ENCODE peak calls at places on chromosomes 7 and 10, in seven cellular contexts. I, G, Y, J, P, W and E are unnamed samples.

GRCh38 chr7:107277331-107277730 is 108.5 kb downstream of the HBP1 start:
- DNase-seq in I (no peak), P (no peak), J (peak), G (no peak), Y (no peak), W (no peak), E (no peak)

GRCh38 chr7:1169409-1170368 is 9.7 kb upstream of the ZFAND2A start:
- DNase-seq in Y (peak), G (peak), J (peak), W (no peak), P (no peak), I (peak), E (peak)

GRCh38 chr7:95723583-95724180 is 48.7 kb upstream of the DYNC1I1 start:
- DNase-seq in W (peak), J (peak), I (no peak), G (peak), P (peak), Y (peak), E (peak)

GRCh38 chr7:95686109-95686508 is 86.2 kb upstream of the DYNC1I1 start:
- DNase-seq in G (peak), J (peak), I (no peak), Y (peak), P (peak), W (peak), E (peak)

GRCh38 chr10:82091413-82091812 is 216.4 kb downstream of the NRG3 start:
- DNase-seq in G (no peak), P (no peak), J (no peak), I (no peak), W (no peak), Y (no peak), E (no peak)

GRCh38 chr10:126227762-126228134 is 160.5 kb downstream of the ADAM12 start:
- DNase-seq in I (no peak), G (no peak), P (no peak), Y (no peak), W (no peak), J (no peak), E (peak)

GRCh38 chr10:63114031-63114814 is 18.9 kb upstream of the NRBF2 start:
- DNase-seq in Y (peak), G (no peak), I (no peak), W (no peak), J (peak), P (no peak), E (peak)

GRCh38 chr7:106593028-106593417 is 67.9 kb downstream of the CCDC71L start:
- DNase-seq in G (no peak), J (no peak), W (no peak), Y (no peak), I (no peak), P (no peak), E (no peak)

GRCh38 chr7:2008101-2008935 is 224.4 kb downstream of the MAD1L1 start:
- DNase-seq in J (no peak), W (no peak), G (no peak), Y (no peak), I (no peak), P (no peak), E (no peak)

GRCh38 chr7:7127773-7128172 is 54.6 kb upstream of the C1GALT1 start:
- DNase-seq in P (no peak), G (no peak), Y (no peak), W (no peak), J (no peak), I (no peak), E (no peak)

GRCh38 chr10:122190553-122190952 is 80.5 kb upstream of the BTBD16 start:
- DNase-seq in P (no peak), G (no peak), I (no peak), W (no peak), J (no peak), Y (no peak), E (no peak)

GRCh38 chr10:102227050-102227449 is 951 bp downstream of the ELOVL3 start:
- DNase-seq in I (no peak), W (no peak), G (no peak), P (no peak), J (peak), Y (no peak), E (no peak)

GRCh38 chr7:55303220-55303619 is 61.9 kb upstream of the LANCL2 start:
- DNase-seq in P (no peak), G (no peak), J (no peak), Y (no peak), I (no peak), W (no peak), E (no peak)

GRCh38 chr10:64682043-64682442 is 1160.8 kb downstream of the REEP3 start:
- DNase-seq in J (peak), P (no peak), I (no peak), Y (no peak), W (no peak), G (no peak), E (peak)

GRCh38 chr10:132209978-132210530 is 23.3 kb downstream of the DPYSL4 start:
- DNase-seq in J (no peak), Y (no peak), I (no peak), W (no peak), G (no peak), P (no peak), E (no peak)

GRCh38 chr7:155897758-155898386 is 85.6 kb upstream of the SHH start:
- DNase-seq in J (no peak), I (no peak), P (no peak), W (no peak), G (no peak), Y (peak), E (no peak)

GRCh38 chr7:55021951-55022617 is 3.3 kb downstream of the EGFR start:
- DNase-seq in G (no peak), I (no peak), Y (no peak), J (peak), P (no peak), W (no peak), E (peak)

GRCh38 chr10:63657812-63658211 is 136.6 kb downstream of the REEP3 start:
- DNase-seq in G (no peak), P (no peak), I (no peak), J (no peak), Y (no peak), W (no peak), E (no peak)

GRCh38 chr10:33661580-33662269 is 327.3 kb upstream of the NRP1 start:
- DNase-seq in J (peak), I (no peak), G (peak), Y (peak), W (no peak), P (no peak), E (peak)

GRCh38 chr10:3852147-3852904 is 67.3 kb upstream of the KLF6 start:
- DNase-seq in Y (peak), J (peak), G (no peak), W (no peak), P (peak), I (no peak), E (peak)

GRCh38 chr7:156640949-156641485 is 443 bp downstream of the RNF32 start:
- DNase-seq in P (no peak), Y (peak), W (peak), G (no peak), J (peak), I (peak), E (peak)

GRCh38 chr10:5584895-5585516 is 60.2 kb downstream of the CALML3 start:
- DNase-seq in Y (no peak), J (peak), I (no peak), G (no peak), P (no peak), W (peak), E (peak)

GRCh38 chr10:24446739-24447138 is 237.8 kb downstream of the KIAA1217 start:
- DNase-seq in J (peak), I (no peak), Y (no peak), G (no peak), P (no peak), W (no peak), E (peak)

GRCh38 chr10:38174341-38174740 is 80.2 kb downstream of the ZNF37A start:
- DNase-seq in G (no peak), I (no peak), W (no peak), J (no peak), P (no peak), Y (no peak), E (no peak)

GRCh38 chr7:3149961-3150516 is 106.4 kb upstream of the CARD11 start:
- DNase-seq in P (no peak), Y (no peak), I (no peak), J (no peak), G (no peak), W (no peak), E (no peak)

GRCh38 chr7:30596043-30596641 is 1.5 kb downstream of the GARS1 start:
- DNase-seq in P (no peak), I (no peak), J (peak), G (no peak), W (no peak), Y (peak), E (peak)

GRCh38 chr10:2935647-2936386 is 131.5 kb upstream of the PFKP start:
- DNase-seq in I (no peak), J (no peak), W (no peak), G (no peak), P (no peak), Y (no peak), E (no peak)

GRCh38 chr7:126658684-126659083 is 594.1 kb downstream of the GRM8 start:
- DNase-seq in Y (no peak), W (no peak), I (no peak), G (no peak), J (no peak), P (no peak), E (no peak)

GRCh38 chr7:105759670-105760548 is 116.5 kb downstream of the ATXN7L1 start:
- DNase-seq in J (peak), G (peak), Y (peak), I (no peak), W (peak), P (no peak), E (peak)

GRCh38 chr10:48437546-48437945 is 131.1 kb downstream of the MAPK8 start:
- DNase-seq in J (no peak), W (no peak), P (no peak), Y (no peak), I (no peak), G (no peak), E (no peak)

GRCh38 chr10:131320860-131321604 is 9.5 kb upstream of the TCERG1L start:
- DNase-seq in I (no peak), G (no peak), Y (no peak), W (no peak), P (no peak), J (no peak), E (no peak)

GRCh38 chr7:11427686-11428273 is 404.2 kb downstream of the THSD7A start:
- DNase-seq in W (peak), G (no peak), Y (no peak), I (no peak), J (peak), P (peak), E (peak)

GRCh38 chr7:3154881-3155494 is 111.3 kb upstream of the CARD11 start:
- DNase-seq in P (peak), J (peak), W (peak), Y (peak), G (no peak), I (no peak), E (peak)

GRCh38 chr7:32318300-32319018 is 171.7 kb downstream of the LSM5 start:
- DNase-seq in W (no peak), J (no peak), P (no peak), I (no peak), G (no peak), Y (peak), E (no peak)

GRCh38 chr10:47031251-47031952 is 120.2 kb downstream of the PTPN20 start:
- DNase-seq in Y (peak), P (no peak), W (no peak), J (peak), G (no peak), I (no peak), E (no peak)

GRCh38 chr10:61761825-61762217 is 99.1 kb downstream of the CABCOCO1 start:
- DNase-seq in Y (no peak), J (no peak), I (no peak), G (no peak), W (no peak), P (no peak), E (no peak)